ENCODE peak calls at places on chromosomes 13 and 19, in four cellular contexts. E, G, K and O are unnamed samples.

GRCh38 chr19:5520501-5520900 is 47.3 kb downstream of the TINCR start:
- DNase-seq in E (no peak), G (no peak), K (no peak), O (no peak)

GRCh38 chr13:44271915-44272341 is 101.7 kb upstream of the SERP2 start:
- DNase-seq in E (no peak), G (no peak), K (no peak), O (no peak)

GRCh38 chr13:34412295-34412694 is 529.8 kb upstream of the NBEA start:
- DNase-seq in E (peak; percentile 26), G (no peak), K (no peak), O (no peak)

GRCh38 chr19:42283248-42284065 is 14.4 kb downstream of the CIC start:
- DNase-seq in E (peak; percentile 75), G (peak; percentile 98), K (peak; percentile 88), O (peak; percentile 100)

GRCh38 chr13:60347174-60347573 is 49.8 kb upstream of the TDRD3 start:
- DNase-seq in E (no peak), G (no peak), K (no peak), O (no peak)

GRCh38 chr13:64993514-64994164 is 2236.5 kb downstream of the PCDH9 start:
- DNase-seq in E (no peak), G (no peak), K (no peak), O (no peak)

GRCh38 chr19:33948651-33949335 is 152.1 kb downstream of the KCTD15 start:
- DNase-seq in E (no peak), G (peak; percentile 23), K (no peak), O (no peak)

GRCh38 chr13:52162279-52163101 is 3.1 kb upstream of the NEK3 start:
- DNase-seq in E (peak; percentile 60), G (no peak), K (peak; percentile 24), O (no peak)

GRCh38 chr19:16188521-16188920 is 3.3 kb downstream of the FAM32A start:
- DNase-seq in E (no peak), G (no peak), K (no peak), O (no peak)

GRCh38 chr19:28396259-28396940 is 816.6 kb downstream of the UQCRFS1 start:
- DNase-seq in E (no peak), G (no peak), K (no peak), O (no peak)

GRCh38 chr19:42276821-42277220 is 7.8 kb downstream of the CIC start:
- DNase-seq in E (no peak), G (no peak), K (no peak), O (no peak)

GRCh38 chr13:93151277-93151676 is 75.3 kb upstream of the GPC6 start:
- DNase-seq in E (peak; percentile 89), G (no peak), K (peak; percentile 63), O (no peak)

GRCh38 chr13:91017031-91017668 is 330.3 kb upstream of the MIR17HG start:
- DNase-seq in E (peak; percentile 8), G (no peak), K (peak; percentile 23), O (peak; percentile 49)

GRCh38 chr13:50798923-50799322 is 44.6 kb downstream of the DLEU7 start:
- DNase-seq in E (peak; percentile 78), G (no peak), K (peak; percentile 38), O (no peak)

GRCh38 chr13:49029570-49029969 is 53.9 kb downstream of the FNDC3A start:
- DNase-seq in E (no peak), G (no peak), K (no peak), O (no peak)

GRCh38 chr13:41199526-41199925 is 5.2 kb upstream of the KBTBD7 start:
- DNase-seq in E (no peak), G (no peak), K (no peak), O (no peak)

DNA sequence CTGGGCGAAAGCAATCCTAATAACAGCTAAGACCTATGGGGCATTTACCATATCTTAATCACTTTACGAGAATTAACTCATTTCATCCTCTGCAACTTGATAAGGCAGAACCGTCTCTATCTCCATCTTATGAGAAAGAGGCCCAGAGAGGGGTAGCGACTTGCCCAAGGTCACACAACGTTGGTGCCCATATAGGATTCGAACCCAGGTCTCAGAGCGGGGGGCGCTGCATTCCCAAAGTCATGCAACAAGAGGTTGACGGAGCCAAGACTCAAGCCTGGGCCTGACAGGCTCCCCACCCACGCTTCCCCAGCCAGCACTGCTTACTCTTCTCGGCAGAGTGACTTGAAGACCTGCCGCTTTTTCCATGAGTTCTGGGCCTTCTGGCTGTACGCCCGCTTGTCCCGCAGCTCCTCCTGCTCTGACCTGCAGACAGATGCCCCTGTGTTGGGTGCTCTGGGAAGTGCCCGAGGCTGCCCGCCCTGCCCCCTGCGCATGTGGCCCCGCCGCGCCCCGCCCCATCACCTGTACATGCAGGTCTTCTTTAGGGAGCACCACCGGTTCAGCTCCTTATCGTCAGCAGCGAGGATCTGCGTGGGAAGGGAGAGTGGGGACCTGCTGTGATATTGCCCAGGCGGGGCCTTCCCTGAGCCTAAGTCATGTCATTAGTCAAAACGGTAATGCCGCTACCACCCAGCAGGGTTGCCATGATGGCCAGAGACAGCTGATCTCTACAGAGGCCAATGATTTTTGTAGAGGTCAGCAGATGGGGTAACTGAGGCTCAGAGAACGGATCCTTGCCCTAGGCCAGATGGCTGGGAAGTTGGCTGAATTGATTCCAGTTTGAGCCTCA is 10.8 kb downstream of the KRI1 start:
- DNase-seq in E (no peak), G (no peak), K (no peak), O (peak; percentile 67)
- H3K36me3 ChIP-seq in E (peaks cover 15% of the 10 kb centered on the region), G (peaks cover 69% of the 10 kb centered on the region), K (peaks cover 67% of the 10 kb centered on the region), O (peaks cover 38% of the 10 kb centered on the region)

GRCh38 chr13:36346222-36347083 is at the start of gene SPART:
- DNase-seq in E (peak; percentile 70), G (peak; percentile 86), K (peak; percentile 90), O (peak; percentile 85)

GRCh38 chr13:36345438-36346221 is 564 bp downstream of the SPART start:
- DNase-seq in E (peak; percentile 86), G (peak; percentile 61), K (peak; percentile 86), O (peak; percentile 64)

GRCh38 chr13:36343766-36344165 is 2.4 kb downstream of the SPART start:
- DNase-seq in E (no peak), G (no peak), K (no peak), O (no peak)

GRCh38 chr13:36344173-36344572 is 2.0 kb downstream of the SPART start:
- DNase-seq in E (no peak), G (no peak), K (no peak), O (no peak)

GRCh38 chr13:36344886-36345437 is 1.2 kb downstream of the SPART start:
- DNase-seq in E (no peak), G (no peak), K (no peak), O (peak; percentile 19)
- H3K4me3 ChIP-seq in E (peak overlapping the region; percentile 89), G (peak overlapping the region; percentile 94), K (peak overlapping the region; percentile 82), O (peak overlapping the region; percentile 90)

GRCh38 chr13:94710881-94711560 is 1.3 kb downstream of the SOX21 start:
- DNase-seq in E (no peak), G (no peak), K (no peak), O (peak; percentile 90)

GRCh38 chr13:94707400-94708021 is 4.8 kb downstream of the SOX21 start:
- DNase-seq in E (no peak), G (no peak), K (no peak), O (peak; percentile 90)

GRCh38 chr13:94708031-94708571 is 4.2 kb downstream of the SOX21 start:
- DNase-seq in E (no peak), G (no peak), K (no peak), O (peak; percentile 88)

GRCh38 chr13:94710081-94710809 is 2.1 kb downstream of the SOX21 start:
- DNase-seq in E (no peak), G (no peak), K (no peak), O (peak; percentile 63)

GRCh38 chr13:94708971-94709614 is 3.3 kb downstream of the SOX21 start:
- DNase-seq in E (no peak), G (no peak), K (no peak), O (no peak)
- H3K27me3 ChIP-seq in E (peaks cover 77% of the 10 kb centered on the region), G (peaks cover 31% of the 10 kb centered on the region), K (peaks cover 87% of the 10 kb centered on the region), O (peaks cover 86% of the 10 kb centered on the region)

GRCh38 chr13:32021785-32022184 is 9.8 kb upstream of the FRY start:
- DNase-seq in E (no peak), G (no peak), K (no peak), O (no peak)
- H3K36me3 ChIP-seq in E (no peaks in the 10 kb centered on the region), G (no peaks in the 10 kb centered on the region), K (no peaks in the 10 kb centered on the region), O (no peaks in the 10 kb centered on the region)

DNA sequence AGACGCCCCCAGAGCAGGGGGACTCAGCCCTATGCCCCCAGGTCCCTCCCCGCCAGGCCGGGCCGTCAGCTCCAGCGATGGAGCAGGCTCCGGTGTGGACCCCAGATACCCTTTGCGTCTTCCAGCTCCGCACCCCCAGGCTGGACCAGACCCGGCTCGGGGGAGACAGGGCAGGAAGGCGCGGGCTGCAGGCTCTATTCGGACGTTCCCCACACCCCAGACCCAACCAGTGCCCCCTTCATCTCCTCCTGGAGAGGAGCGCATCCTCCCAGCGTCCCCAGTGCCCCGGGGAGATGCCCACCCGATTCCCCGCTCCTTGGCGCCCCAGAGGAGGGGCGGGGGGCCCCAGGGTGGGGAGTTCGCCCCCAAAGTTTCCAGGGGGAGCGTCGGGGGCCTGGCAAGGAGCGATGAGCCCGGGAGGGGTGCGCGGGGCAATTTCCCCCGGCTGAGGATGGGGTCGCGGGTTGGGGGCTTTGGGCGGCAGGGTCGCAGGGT is 389 bp downstream of the LINGO3 start:
- DNase-seq in E (no peak), G (no peak), K (no peak), O (peak; percentile 77)
- H3K4me3 ChIP-seq in E (no peak overlapping the region), G (no peak overlapping the region), K (no peak overlapping the region), O (peak overlapping the region; percentile 25)

DNA sequence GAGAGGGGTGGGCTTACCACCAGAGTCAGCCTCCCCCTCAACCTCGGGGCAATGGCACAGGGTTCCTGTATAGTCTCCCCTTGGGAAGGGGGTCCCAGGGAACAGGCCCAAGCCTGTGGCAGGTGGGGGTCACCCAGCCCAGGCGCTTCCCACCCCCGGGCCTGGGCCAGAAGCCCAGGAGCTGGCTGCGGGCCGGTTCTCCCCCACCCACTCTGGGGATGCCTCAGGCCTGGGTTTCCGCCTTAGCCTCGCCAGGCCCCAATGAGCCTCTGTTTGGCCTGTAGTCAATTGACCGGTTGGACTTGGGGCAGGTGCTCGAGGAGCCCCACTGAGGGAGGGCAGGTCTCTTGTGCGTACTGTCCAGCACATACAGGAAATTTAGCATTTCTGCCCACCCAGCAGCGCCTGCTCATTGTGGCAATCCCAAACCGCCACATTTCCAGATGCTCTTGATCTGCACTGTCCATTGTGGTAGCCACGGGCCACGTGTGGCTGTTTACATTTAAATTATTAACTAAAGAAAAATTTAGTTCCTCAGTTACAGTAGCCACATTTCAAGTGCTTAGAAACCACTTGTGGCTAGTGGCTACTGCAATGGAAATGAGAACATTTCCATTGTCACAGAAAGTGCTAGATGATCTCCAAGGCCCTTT is 9.9 kb downstream of the LYL1 start:
- DNase-seq in E (peak; percentile 86), G (no peak), K (no peak), O (no peak)
- H3K27me3 ChIP-seq in E (no peaks in the 10 kb centered on the region), G (peaks cover 16% of the 10 kb centered on the region), K (no peaks in the 10 kb centered on the region), O (peaks cover 42% of the 10 kb centered on the region)

GRCh38 chr13:110209950-110210603 is 96.9 kb downstream of the COL4A1 start:
- DNase-seq in E (no peak), G (no peak), K (no peak), O (no peak)

GRCh38 chr13:110212529-110212928 is 94.4 kb downstream of the COL4A1 start:
- DNase-seq in E (no peak), G (no peak), K (no peak), O (no peak)

GRCh38 chr13:110211735-110212134 is 95.2 kb downstream of the COL4A1 start:
- DNase-seq in E (no peak), G (no peak), K (no peak), O (no peak)

GRCh38 chr13:110211046-110211445 is 95.9 kb downstream of the COL4A1 start:
- DNase-seq in E (no peak), G (no peak), K (no peak), O (no peak)

GRCh38 chr13:110210604-110210985 is 96.4 kb downstream of the COL4A1 start:
- DNase-seq in E (no peak), G (no peak), K (no peak), O (no peak)
- H3K36me3 ChIP-seq in E (peaks cover 72% of the 10 kb centered on the region), G (no peaks in the 10 kb centered on the region), K (peaks cover 97% of the 10 kb centered on the region), O (peaks cover 1% of the 10 kb centered on the region)

GRCh38 chr19:3950871-3951861 is 18.3 kb downstream of the NMRK2 start:
- DNase-seq in E (no peak), G (peak; percentile 56), K (no peak), O (peak; percentile 74)
- H3K4me3 ChIP-seq in E (no peak overlapping the region), G (no peak overlapping the region), K (no peak overlapping the region), O (no peak overlapping the region)